ENCODE peak calls at places on chromosome 17, in nine cellular contexts. T, S, B, V, M, C, F, J and A are unnamed samples.

GRCh38 chr17:19583871-19584270 is 50.2 kb downstream of the SLC47A1 start:
- DNase-seq in T (no peak), S (no peak), B (no peak), V (no peak), M (no peak), C (no peak), F (no peak), J (no peak), A (no peak)

GRCh38 chr17:3755335-3756030 is 31.8 kb downstream of the HASPIN start:
- DNase-seq in T (no peak), S (no peak), B (no peak), V (no peak), M (no peak), C (no peak), F (no peak), J (no peak), A (no peak)

GRCh38 chr17:80561541-80562114 is 17.0 kb downstream of the RPTOR start:
- DNase-seq in T (no peak), S (no peak), B (no peak), V (no peak), M (no peak), C (no peak), F (no peak), J (no peak), A (no peak)

GRCh38 chr17:15392326-15392739 is 50.9 kb upstream of the TEKT3 start:
- DNase-seq in T (no peak), S (peak; percentile 62), B (no peak), V (no peak), M (no peak), C (peak; percentile 85), F (no peak), J (peak; percentile 44), A (peak; percentile 0)

GRCh38 chr17:48641541-48642058 is 15.4 kb upstream of the HOXB9 start:
- DNase-seq in T (no peak), S (no peak), B (no peak), V (no peak), M (no peak), C (no peak), F (peak; percentile 40), J (no peak), A (no peak)

GRCh38 chr17:17681744-17682292 is 560 bp downstream of the RAI1 start:
- DNase-seq in T (no peak), S (no peak), B (no peak), V (peak; percentile 70), M (peak; percentile 37), C (no peak), F (peak; percentile 55), J (peak; percentile 58), A (no peak)

GRCh38 chr17:79002291-79002690 is 7.3 kb downstream of the CANT1 start:
- DNase-seq in T (no peak), S (no peak), B (no peak), V (no peak), M (no peak), C (no peak), F (no peak), J (peak; percentile 11), A (no peak)

GRCh38 chr17:39926588-39927100 is 757 bp downstream of the ORMDL3 start:
- DNase-seq in T (no peak), S (peak; percentile 73), B (peak; percentile 15), V (peak; percentile 67), M (peak; percentile 58), C (peak; percentile 52), F (peak; percentile 69), J (peak; percentile 48), A (peak; percentile 37)

GRCh38 chr17:33294994-33295393 is 1.9 kb upstream of the ASIC2 start:
- DNase-seq in T (no peak), S (no peak), B (no peak), V (no peak), M (no peak), C (no peak), F (no peak), J (no peak), A (no peak)

GRCh38 chr17:80474231-80474932 is 2.0 kb downstream of the NPTX1 start:
- DNase-seq in T (no peak), S (peak; percentile 48), B (no peak), V (no peak), M (no peak), C (peak; percentile 53), F (no peak), J (no peak), A (peak; percentile 88)

GRCh38 chr17:44924107-44924544 is 8.8 kb upstream of the GFAP start:
- DNase-seq in T (no peak), S (no peak), B (no peak), V (no peak), M (no peak), C (no peak), F (no peak), J (no peak), A (no peak)

GRCh38 chr17:39679521-39680192 is 8.2 kb downstream of the PGAP3 start:
- DNase-seq in T (no peak), S (no peak), B (no peak), V (no peak), M (peak; percentile 35), C (no peak), F (no peak), J (peak; percentile 76), A (no peak)

GRCh38 chr17:81909966-81910839 is 996 bp downstream of the PCYT2 start:
- DNase-seq in T (no peak), S (no peak), B (no peak), V (no peak), M (no peak), C (no peak), F (peak; percentile 64), J (no peak), A (peak; percentile 31)

GRCh38 chr17:33292981-33293867 is at the start of gene ASIC2:
- DNase-seq in T (no peak), S (no peak), B (no peak), V (peak; percentile 6), M (no peak), C (peak; percentile 53), F (peak; percentile 65), J (no peak), A (no peak)

GRCh38 chr17:67526700-67527099 is 149.6 kb downstream of the PITPNC1 start:
- DNase-seq in T (no peak), S (no peak), B (no peak), V (no peak), M (no peak), C (no peak), F (no peak), J (no peak), A (no peak)

GRCh38 chr17:49814781-49815496 is 26.5 kb downstream of the KAT7 start:
- DNase-seq in T (no peak), S (no peak), B (no peak), V (no peak), M (no peak), C (no peak), F (no peak), J (no peak), A (no peak)